ENCODE peak calls at places on chromosomes 16 and 17, in four cellular contexts. R is heart left ventricle, C is ovary, J is A549. G is an unnamed sample.
A peak's percentile ranks its signal among the peaks of the same experiment; 100 is the strongest.

GRCh38 chr17:77863814-77864161 is 94.7 kb upstream of the TNRC6C start:
- DNase-seq in J (no peak), C (no peak), R (peak; percentile 78), G (peak; percentile 56)

GRCh38 chr17:60082946-60083471 is 4.3 kb upstream of the HEATR6 start:
- DNase-seq in C (no peak), J (no peak), R (no peak), G (no peak)

GRCh38 chr16:53714080-53715050 is 10.4 kb downstream of the FTO start:
- DNase-seq in J (no peak), C (no peak), R (no peak), G (no peak)

GRCh38 chr17:49739662-49740271 is 24.2 kb downstream of the FAM117A start:
- DNase-seq in J (no peak), C (peak; percentile 78), R (peak; percentile 92), G (peak; percentile 88)

GRCh38 chr17:39813631-39814030 is 50.5 kb downstream of the IKZF3 start:
- DNase-seq in J (no peak), C (no peak), R (no peak), G (no peak)

GRCh38 chr16:56861092-56861610 is 3.9 kb upstream of the SLC12A3 start:
- DNase-seq in C (no peak), J (no peak), R (peak; percentile 23), G (no peak)

GRCh38 chr17:42985225-42985624 is 4.9 kb downstream of the RUNDC1 start:
- DNase-seq in J (no peak), C (no peak), R (no peak), G (no peak)

GRCh38 chr17:50469005-50469605 is 425 bp upstream of the CHAD start:
- DNase-seq in R (no peak), C (no peak), J (no peak), G (no peak)

GRCh38 chr16:12087901-12088364 is 111.4 kb downstream of the SNX29 start:
- DNase-seq in R (no peak), J (no peak), C (no peak), G (peak; percentile 26)

GRCh38 chr17:80613732-80614071 is 69.1 kb downstream of the RPTOR start:
- DNase-seq in J (no peak), R (no peak), C (no peak), G (no peak)

GRCh38 chr17:64007838-64008282 is 9.7 kb downstream of the PRR29 start:
- DNase-seq in R (peak; percentile 71), C (no peak), J (no peak), G (no peak)

GRCh38 chr17:50149425-50150353 is 788 bp downstream of the PPP1R9B start:
- DNase-seq in J (no peak), C (peak; percentile 50), R (peak; percentile 88), G (peak; percentile 74)

GRCh38 chr17:42399121-42399520 is 10.9 kb upstream of the STAT3 start:
- DNase-seq in C (no peak), R (no peak), J (no peak), G (no peak)

GRCh38 chr16:1812732-1813163 is 13.9 kb downstream of the HAGH start:
- DNase-seq in R (no peak), J (peak; percentile 66), C (peak; percentile 75), G (peak; percentile 68)

GRCh38 chr17:15377608-15378007 is 36.2 kb upstream of the TEKT3 start:
- DNase-seq in R (no peak), J (no peak), C (no peak), G (no peak)

GRCh38 chr17:47621293-47622178 is 28.2 kb upstream of the KPNB1 start:
- DNase-seq in R (peak; percentile 67), J (peak; percentile 91), C (peak; percentile 40), G (no peak)

GRCh38 chr17:47615766-47616424 is 33.8 kb upstream of the KPNB1 start:
- DNase-seq in J (peak; percentile 41), R (no peak), C (no peak), G (no peak)

GRCh38 chr17:47622179-47622549 is 27.6 kb upstream of the KPNB1 start:
- DNase-seq in C (no peak), J (no peak), R (no peak), G (no peak)

GRCh38 chr17:47620503-47621245 is 29.0 kb upstream of the KPNB1 start:
- DNase-seq in J (no peak), R (no peak), C (no peak), G (no peak)

GRCh38 chr17:47618416-47618815 is 31.3 kb upstream of the KPNB1 start:
- DNase-seq in J (peak; percentile 28), R (no peak), C (no peak), G (no peak)
- TF ChIP-seq CTCF in J (peak; percentile 43), R (no peak), C (no peak), G (peak; percentile 31)

DNA sequence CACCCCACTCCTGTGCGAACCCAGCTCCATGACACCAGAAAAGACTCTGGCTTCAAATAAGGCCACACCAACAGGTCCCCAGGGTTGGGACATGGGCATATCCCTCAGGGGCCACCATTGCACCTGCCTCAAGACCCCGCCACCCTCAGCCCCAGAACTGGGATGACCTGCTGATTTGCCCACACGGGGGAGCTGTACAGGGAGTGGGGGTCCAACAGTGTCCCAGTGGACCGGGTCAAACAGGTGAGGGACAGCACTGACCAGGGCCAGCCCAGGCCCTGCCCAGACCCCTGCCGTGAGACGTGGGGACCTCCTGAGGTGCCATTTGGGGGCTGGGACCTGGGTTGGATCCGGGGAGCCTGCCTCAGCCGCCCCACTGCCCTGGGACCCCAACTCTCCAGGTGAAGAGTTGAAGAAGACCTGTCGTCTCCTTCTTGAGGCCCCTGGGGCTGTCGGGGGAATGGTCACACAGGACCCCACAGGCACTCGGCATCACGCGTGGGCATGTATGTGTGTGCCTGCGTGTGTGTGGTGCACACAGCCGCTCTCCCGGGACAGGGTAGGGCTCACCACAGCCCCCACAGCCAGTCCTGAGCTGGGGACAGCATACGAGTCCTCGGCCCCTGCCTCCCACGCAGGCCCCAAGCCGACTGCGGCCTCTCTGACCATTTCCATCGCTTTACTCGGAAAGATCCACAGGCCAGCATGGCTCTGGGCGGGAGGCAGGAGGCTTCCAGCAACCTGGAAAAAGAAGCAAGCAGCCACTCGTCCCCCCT is 34.2 kb upstream of the ZNF469 start:
- DNase-seq in C (peak; percentile 19), J (no peak), R (peak; percentile 45), G (no peak)
- H3K4me3 ChIP-seq in C (no peak overlapping the region), J (no peak overlapping the region), R (no peak overlapping the region), G (no peak overlapping the region)

DNA sequence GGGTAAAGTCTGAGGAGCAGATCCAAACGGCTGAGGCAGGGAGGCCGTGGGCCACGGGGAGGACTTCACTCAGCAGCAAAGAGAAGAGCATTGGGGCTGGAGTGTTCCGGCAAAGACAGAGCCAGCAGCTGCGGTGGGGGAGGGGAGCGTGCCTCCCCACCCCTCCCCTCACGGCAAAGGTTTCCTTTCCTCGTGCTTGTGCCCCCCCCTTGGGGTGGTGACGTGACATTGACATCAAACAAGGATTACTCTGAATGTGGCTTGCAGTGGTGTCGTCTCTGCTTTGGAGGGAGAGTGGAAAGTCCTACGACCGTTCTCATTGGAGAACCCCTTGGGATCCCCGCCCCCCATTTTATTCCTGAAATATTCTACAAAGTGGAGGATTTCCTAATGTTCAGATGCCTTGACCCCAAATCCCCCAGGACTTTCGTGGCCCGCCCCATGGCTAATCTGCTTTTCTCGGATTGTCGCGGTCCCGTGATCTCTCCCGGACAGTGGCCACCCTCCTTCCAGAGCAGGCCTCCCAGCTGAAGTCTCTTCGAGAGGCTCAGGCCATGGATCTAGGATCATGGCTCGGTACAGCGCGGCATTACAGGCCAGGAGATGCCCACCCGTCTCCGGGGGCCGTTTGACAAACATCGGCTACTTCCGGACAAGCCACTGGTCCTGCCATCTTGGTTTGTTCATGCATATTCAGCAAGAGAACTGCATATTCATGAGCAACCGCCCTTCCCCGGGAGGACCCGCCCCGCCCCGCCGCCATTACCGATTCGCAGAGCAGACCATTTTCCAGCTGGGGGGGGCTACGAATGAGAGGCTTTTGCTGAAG is 714 bp upstream of the POLR2A start:
- DNase-seq in R (peak; percentile 94), C (peak; percentile 94), J (peak; percentile 96), G (peak; percentile 93)
- TF ChIP-seq POLR2A in R (peak; percentile 48), C (peak; percentile 60), J (peak; percentile 74), G (no peak)

GRCh38 chr16:74034862-74035261 is 261.8 kb upstream of the PSMD7 start:
- DNase-seq in J (peak; percentile 14), C (no peak), R (no peak), G (peak; percentile 11)
- TF ChIP-seq CTCF in J (peak; percentile 59), C (no peak), R (no peak), G (peak; percentile 38)

G was measured in transverse colon.